ENCODE peak calls at places on chromosomes 7 and 10, in six cellular contexts. A, E, I, H, K and Q are unnamed samples.

GRCh38 chr7:104933433-104934074 is 80.5 kb upstream of the KMT2E start:
- DNase-seq in E (no peak), K (no peak), I (peak), H (no peak), A (no peak), Q (no peak)

GRCh38 chr10:88194041-88194887 is 330.8 kb downstream of the PTEN start:
- DNase-seq in E (peak), A (peak), K (no peak), H (no peak), I (no peak), Q (peak)

GRCh38 chr10:60286436-60287023 is 103.1 kb downstream of the ANK3 start:
- DNase-seq in I (no peak), E (no peak), K (peak), A (no peak), H (no peak), Q (no peak)

GRCh38 chr7:75639071-75639892 is 99.5 kb downstream of the HIP1 start:
- DNase-seq in H (no peak), A (peak), I (peak), E (peak), K (peak), Q (peak)

GRCh38 chr10:77162697-77163096 is 474.9 kb downstream of the KCNMA1 start:
- DNase-seq in E (peak), I (no peak), K (peak), H (no peak), A (peak), Q (no peak)

GRCh38 chr10:45106257-45106856 is 105.6 kb downstream of the ZNF22 start:
- DNase-seq in E (no peak), I (no peak), H (no peak), K (no peak), A (no peak), Q (no peak)

GRCh38 chr10:33521062-33521461 is 186.6 kb upstream of the NRP1 start:
- DNase-seq in I (no peak), H (no peak), A (no peak), K (no peak), E (peak), Q (peak)

GRCh38 chr10:21985541-21985940 is 18.0 kb downstream of the DNAJC1 start:
- DNase-seq in E (no peak), K (peak), I (no peak), A (no peak), H (no peak), Q (peak)

GRCh38 chr10:12782537-12782936 is 219.0 kb downstream of the CCDC3 start:
- DNase-seq in I (peak), K (peak), A (peak), E (peak), H (peak), Q (peak)

GRCh38 chr10:101759354-101760247 is 16.3 kb downstream of the FGF8 start:
- DNase-seq in H (no peak), A (no peak), K (no peak), E (no peak), I (no peak), Q (no peak)

GRCh38 chr10:71726673-71727428 is 7.3 kb upstream of the C10orf105 start:
- DNase-seq in A (no peak), K (no peak), H (no peak), I (peak), E (no peak), Q (no peak)

GRCh38 chr10:113303747-113304146 is 249.1 kb upstream of the HABP2 start:
- DNase-seq in H (no peak), K (peak), A (peak), I (no peak), E (peak), Q (peak)

GRCh38 chr7:129295015-129295423 is 70.2 kb downstream of the AHCYL2 start:
- DNase-seq in K (peak), H (no peak), A (peak), E (peak), I (no peak), Q (peak)

GRCh38 chr7:30396379-30396778 is 82.2 kb downstream of the NOD1 start:
- DNase-seq in I (no peak), E (no peak), H (peak), K (no peak), A (no peak), Q (no peak)

GRCh38 chr7:100465299-100465698 is 1.2 kb upstream of the SPACDR start:
- DNase-seq in K (no peak), H (no peak), E (peak), A (no peak), I (no peak), Q (no peak)